ENCODE peak calls at places on chromosomes 4 and X, in five cellular contexts. Y, I, D, F and R are unnamed samples.

GRCh38 chrX:39260965-39261364 is 459.7 kb downstream of the MID1IP1 start:
- DNase-seq in F (no peak), Y (no peak), I (no peak), D (no peak), R (no peak)

GRCh38 chr4:134028411-134028810 is 173.2 kb downstream of the PABPC4L start:
- DNase-seq in F (no peak), I (no peak), D (no peak), Y (no peak), R (no peak)

GRCh38 chr4:36461344-36461743 is 179.9 kb downstream of the DTHD1 start:
- DNase-seq in F (no peak), D (no peak), I (no peak), Y (no peak), R (no peak)

GRCh38 chr4:146336413-146336807 is 122.1 kb downstream of the REELD1 start:
- DNase-seq in F (no peak), I (no peak), Y (peak; percentile 71), D (no peak), R (no peak)

GRCh38 chrX:39158801-39159657 is 357.8 kb downstream of the MID1IP1 start:
- DNase-seq in F (no peak), D (no peak), I (no peak), Y (peak; percentile 11), R (no peak)

GRCh38 chr4:84750260-84750955 is 167.5 kb downstream of the CDS1 start:
- DNase-seq in Y (peak; percentile 65), F (no peak), D (no peak), I (peak; percentile 66), R (no peak)

GRCh38 chrX:47608130-47608810 is 11.4 kb downstream of the SYN1 start:
- DNase-seq in I (no peak), Y (no peak), D (no peak), F (no peak), R (no peak)

GRCh38 chr4:189090174-189090814 is 850.4 kb upstream of the FRG1 start:
- DNase-seq in Y (peak; percentile 45), F (no peak), I (peak; percentile 38), D (no peak), R (no peak)

GRCh38 chr4:105624530-105624929 is 72.1 kb downstream of the ARHGEF38 start:
- DNase-seq in Y (peak; percentile 40), F (peak; percentile 19), I (no peak), D (no peak), R (no peak)

GRCh38 chr4:99323761-99324160 is 2.6 kb upstream of the ADH1B start:
- DNase-seq in D (no peak), Y (peak; percentile 46), I (no peak), F (no peak), R (peak; percentile 65)

GRCh38 chr4:56544573-56545131 is 39.1 kb downstream of the ARL9 start:
- DNase-seq in Y (peak; percentile 84), D (peak; percentile 98), F (peak; percentile 87), I (peak; percentile 88), R (peak; percentile 89)

GRCh38 chrX:74500555-74500954 is 79.3 kb downstream of the SLC16A2 start:
- DNase-seq in I (no peak), Y (no peak), D (no peak), F (no peak), R (no peak)

GRCh38 chr4:177964061-177964460 is 521.8 kb upstream of the AGA start:
- DNase-seq in F (no peak), Y (peak; percentile 67), D (no peak), I (no peak), R (no peak)

GRCh38 chr4:125489952-125490690 is 175.4 kb downstream of the FAT4 start:
- DNase-seq in F (no peak), I (no peak), D (peak; percentile 29), Y (no peak), R (no peak)

GRCh38 chr4:85861064-85861767 is 386.3 kb downstream of the ARHGAP24 start:
- DNase-seq in Y (peak; percentile 15), F (no peak), D (no peak), I (no peak), R (no peak)

GRCh38 chr4:2261110-2261852 is 628 bp downstream of the MXD4 start:
- DNase-seq in F (peak; percentile 67), I (peak; percentile 64), D (peak; percentile 95), Y (peak; percentile 34), R (peak; percentile 73)

GRCh38 chrX:53669258-53669657 is 17.3 kb downstream of the HUWE1 start:
- DNase-seq in D (no peak), I (no peak), F (no peak), Y (no peak), R (no peak)

GRCh38 chrX:17563076-17563475 is 174.2 kb upstream of the SCML1 start:
- DNase-seq in Y (no peak), I (no peak), D (no peak), F (no peak), R (no peak)

GRCh38 chrX:17563515-17563914 is 173.8 kb upstream of the SCML1 start:
- DNase-seq in Y (peak; percentile 48), D (no peak), F (no peak), I (no peak), R (no peak)

GRCh38 chrX:17559728-17560379 is 177.4 kb upstream of the SCML1 start:
- DNase-seq in D (no peak), I (peak; percentile 62), Y (peak; percentile 92), F (no peak), R (no peak)

GRCh38 chrX:17564689-17565409 is 172.4 kb upstream of the SCML1 start:
- DNase-seq in I (no peak), Y (no peak), D (no peak), F (no peak), R (no peak)

DNA sequence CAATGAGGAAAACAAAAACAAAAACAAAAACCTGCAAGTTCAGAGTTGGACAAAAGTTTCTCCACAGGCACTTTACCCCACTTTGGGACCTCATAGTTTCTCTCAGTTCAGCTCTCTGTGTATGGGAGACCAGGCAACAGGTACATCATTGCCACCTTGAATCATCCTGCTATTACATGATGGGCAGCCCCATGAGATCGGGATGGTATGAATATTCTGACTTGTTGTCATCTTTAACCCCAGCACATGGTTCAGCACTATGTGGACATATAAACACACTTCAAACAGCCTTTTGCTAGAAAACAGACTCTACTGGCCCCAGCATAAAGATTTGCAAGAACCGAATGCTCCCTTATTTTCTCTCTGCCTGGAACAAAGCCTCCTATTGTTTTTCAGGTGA is 176.9 kb upstream of the SCML1 start:
- DNase-seq in Y (no peak), I (no peak), F (no peak), D (no peak), R (no peak)
- H3K4me3 ChIP-seq in Y (no peak overlapping the region), I (no peak overlapping the region), F (no peak overlapping the region), D (no peak overlapping the region), R (no peak overlapping the region)

DNA sequence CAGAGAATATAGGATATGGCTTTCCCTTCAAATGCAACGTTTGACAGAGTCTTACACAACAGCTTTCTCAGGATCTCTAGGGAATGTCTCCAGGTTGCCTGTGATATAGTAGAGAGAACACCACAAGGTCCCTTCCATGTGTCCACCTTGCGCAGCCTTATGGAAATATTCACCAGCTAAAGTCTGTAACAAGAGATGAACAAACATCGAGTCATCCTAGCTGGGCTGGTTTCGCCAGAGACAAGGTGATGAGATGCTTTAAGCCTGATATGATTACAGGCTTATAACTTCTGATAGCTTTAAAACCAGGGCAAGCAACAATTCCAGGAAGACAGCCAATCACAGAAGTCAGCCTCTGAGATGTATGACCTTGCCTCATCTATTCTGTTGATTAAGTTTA is 83.8 kb downstream of the SEL1L3 start:
- DNase-seq in F (no peak), D (no peak), Y (peak; percentile 43), I (no peak), R (no peak)
- H3K36me3 ChIP-seq in F (peaks cover 17% of the 10 kb centered on the region), D (peaks cover 80% of the 10 kb centered on the region), Y (peaks cover 12% of the 10 kb centered on the region), I (no peaks in the 10 kb centered on the region), R (no peaks in the 10 kb centered on the region)

GRCh38 chr4:150235317-150235716 is 157.1 kb downstream of the DCLK2 start:
- DNase-seq in Y (no peak), D (no peak), F (no peak), I (no peak), R (no peak)

GRCh38 chr4:150236626-150237025 is 158.4 kb downstream of the DCLK2 start:
- DNase-seq in F (no peak), D (no peak), I (no peak), Y (peak; percentile 66), R (no peak)

GRCh38 chr4:150235795-150236385 is 157.6 kb downstream of the DCLK2 start:
- DNase-seq in I (no peak), F (no peak), D (no peak), Y (peak; percentile 42), R (no peak)

GRCh38 chr4:150238591-150238990 is 160.3 kb downstream of the DCLK2 start:
- DNase-seq in I (no peak), F (no peak), Y (peak; percentile 38), D (no peak), R (no peak)

DNA sequence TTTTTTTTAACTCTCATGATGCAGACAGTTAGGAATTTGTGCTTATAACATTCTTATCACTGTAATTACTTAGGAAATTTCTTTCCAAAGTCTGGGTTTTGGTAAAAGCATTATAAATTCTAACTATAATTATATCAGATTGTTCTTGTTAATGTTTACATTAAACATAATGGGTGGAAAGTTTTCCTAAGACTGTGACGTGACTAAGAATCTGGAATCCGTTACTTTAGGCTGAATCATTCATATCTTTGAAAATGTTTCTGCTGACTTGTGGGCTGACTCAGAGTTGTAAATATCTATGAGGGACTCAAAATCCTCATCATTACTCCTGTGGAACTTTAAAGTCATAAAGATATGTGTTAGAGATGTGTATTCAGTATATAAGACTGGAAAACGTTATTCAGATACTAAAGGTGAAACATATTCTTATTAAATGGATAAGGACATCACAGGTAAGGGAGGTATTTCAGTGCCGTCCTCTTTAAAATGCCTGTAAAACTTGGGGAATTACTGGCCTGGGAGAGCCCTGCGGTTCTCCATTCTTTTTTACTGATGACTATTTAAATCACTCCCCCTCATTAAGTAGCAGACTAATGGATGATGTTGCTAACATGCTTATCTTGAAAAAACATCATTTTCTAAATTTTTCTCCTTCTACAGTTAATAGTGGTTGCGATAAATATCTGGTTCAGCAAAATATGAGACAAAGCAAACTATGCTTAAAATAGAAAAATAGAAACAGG is 159.0 kb downstream of the DCLK2 start:
- DNase-seq in Y (peak; percentile 98), D (no peak), F (no peak), I (no peak), R (no peak)
- H3K27ac ChIP-seq in Y (peak overlapping the region; percentile 93), D (no peak overlapping the region), F (no peak overlapping the region), I (no peak overlapping the region), R (peak overlapping the region; percentile 82)

GRCh38 chr4:153466637-153467153 is 535 bp downstream of the TMEM131L start:
- DNase-seq in Y (no peak), D (peak; percentile 88), I (peak; percentile 57), F (no peak), R (no peak)

GRCh38 chr4:153465922-153466636 is at the start of gene TMEM131L:
- DNase-seq in Y (peak; percentile 52), D (peak; percentile 94), I (peak; percentile 88), F (peak; percentile 71), R (peak; percentile 79)

GRCh38 chr4:153467154-153467896 is 1.2 kb downstream of the TMEM131L start:
- DNase-seq in Y (no peak), D (peak; percentile 88), F (peak; percentile 36), I (peak; percentile 34), R (peak; percentile 68)

GRCh38 chr4:153467897-153468262 is 1.7 kb downstream of the TMEM131L start:
- DNase-seq in D (no peak), F (no peak), Y (no peak), I (no peak), R (no peak)

GRCh38 chr4:153468587-153468986 is 2.4 kb downstream of the TMEM131L start:
- DNase-seq in Y (no peak), I (no peak), F (no peak), D (no peak), R (no peak)
- H3K4me3 ChIP-seq in Y (no peak overlapping the region), I (no peak overlapping the region), F (peak overlapping the region; percentile 93), D (peak overlapping the region; percentile 92), R (peak overlapping the region; percentile 73)

GRCh38 chr4:15063341-15063740 is 61.1 kb downstream of the CPEB2 start:
- DNase-seq in D (no peak), Y (no peak), I (no peak), F (no peak), R (no peak)
- H3K36me3 ChIP-seq in D (peaks cover 76% of the 10 kb centered on the region), Y (peaks cover 25% of the 10 kb centered on the region), I (peaks cover 32% of the 10 kb centered on the region), F (peaks cover 91% of the 10 kb centered on the region), R (peaks cover 61% of the 10 kb centered on the region)